ENCODE peak calls at places on chromosomes 3 and 15, in nine cellular contexts. R is heart left ventricle, G is testis, C is adrenal gland, S is ovary, L is transverse colon, N is stomach, Y is HCT116, X is Peyer's patch. K is an unnamed sample.

GRCh38 chr3:134374791-134375541 is 719 bp upstream of the AMOTL2 start:
- DNase-seq in L (peak; percentile 67), G (peak; percentile 55), Y (no peak), S (peak; percentile 71), X (no peak), C (peak; percentile 72), N (peak; percentile 77), R (peak; percentile 71), K (peak; percentile 90)

GRCh38 chr15:25170781-25171110 is 216.0 kb downstream of the SNRPN start:
- DNase-seq in X (peak; percentile 8), Y (no peak), L (no peak), R (peak; percentile 14), S (no peak), G (no peak), C (no peak), N (peak; percentile 15), K (peak; percentile 1)

GRCh38 chr3:111776844-111777483 is 82.1 kb upstream of the PHLDB2 start:
- DNase-seq in X (no peak), S (no peak), L (no peak), G (no peak), Y (no peak), C (no peak), R (no peak), N (no peak), K (no peak)

GRCh38 chr3:97074546-97074945 is 260.2 kb downstream of the EPHA6 start:
- DNase-seq in X (no peak), Y (no peak), G (no peak), L (no peak), C (no peak), N (no peak), S (no peak), R (no peak), K (no peak)

GRCh38 chr3:144028798-144029411 is 57.3 kb downstream of the DIPK2A start:
- DNase-seq in G (no peak), X (no peak), L (no peak), N (no peak), Y (no peak), S (no peak), R (no peak), C (no peak), K (no peak)

GRCh38 chr15:99423186-99424130 is 142.3 kb upstream of the MEF2A start:
- DNase-seq in L (no peak), X (no peak), S (peak; percentile 6), N (no peak), Y (no peak), C (no peak), G (no peak), R (no peak), K (peak; percentile 40)

GRCh38 chr3:13277860-13278531 is 142.1 kb downstream of the NUP210 start:
- DNase-seq in L (no peak), Y (no peak), S (no peak), X (no peak), C (no peak), R (no peak), G (no peak), N (no peak), K (no peak)

GRCh38 chr3:69755795-69756194 is 16.5 kb downstream of the MITF start:
- DNase-seq in N (no peak), G (no peak), L (no peak), C (no peak), S (no peak), R (no peak), Y (no peak), X (no peak), K (no peak)

GRCh38 chr3:124246949-124247348 is 255.0 kb upstream of the ROPN1 start:
- DNase-seq in Y (peak; percentile 12), L (peak; percentile 19), C (no peak), R (no peak), G (peak; percentile 36), N (no peak), X (no peak), S (no peak), K (peak; percentile 35)

GRCh38 chr15:29438714-29439076 is 169.1 kb upstream of the NSMCE3 start:
- DNase-seq in S (no peak), L (no peak), Y (no peak), X (no peak), R (no peak), C (no peak), N (no peak), G (no peak), K (no peak)

GRCh38 chr15:59835801-59836200 is 146.7 kb upstream of the BNIP2 start:
- DNase-seq in L (no peak), S (no peak), Y (no peak), N (no peak), R (no peak), C (no peak), X (no peak), G (no peak), K (no peak)

GRCh38 chr3:14460342-14461005 is 58.1 kb downstream of the SLC6A6 start:
- DNase-seq in Y (no peak), X (no peak), N (peak; percentile 88), G (peak; percentile 71), R (peak; percentile 78), L (peak; percentile 29), C (peak; percentile 75), S (peak; percentile 87), K (no peak)

GRCh38 chr3:139935071-139935865 is at the start of gene CLSTN2:
- DNase-seq in N (peak; percentile 38), X (no peak), S (peak; percentile 93), L (peak; percentile 27), Y (no peak), G (peak; percentile 88), C (peak; percentile 55), R (peak; percentile 73), K (peak; percentile 64)

GRCh38 chr3:121295453-121295852 is 250.3 kb downstream of the POLQ start:
- DNase-seq in G (no peak), S (no peak), L (no peak), C (no peak), Y (no peak), X (no peak), N (no peak), R (no peak), K (no peak)

GRCh38 chr3:117979466-117979865 is 1055.2 kb downstream of the IGSF11 start:
- DNase-seq in G (no peak), N (no peak), C (no peak), Y (no peak), R (no peak), S (no peak), L (no peak), X (no peak), K (no peak)

GRCh38 chr3:101195951-101196713 is 124.2 kb downstream of the IMPG2 start:
- DNase-seq in N (no peak), Y (peak; percentile 48), C (no peak), R (no peak), X (no peak), L (no peak), G (no peak), S (no peak), K (no peak)

GRCh38 chr3:113304856-113305540 is 93.6 kb downstream of the BOC start:
- DNase-seq in L (no peak), G (no peak), S (no peak), N (no peak), C (no peak), R (no peak), X (no peak), Y (no peak), K (no peak)

GRCh38 chr3:153667341-153667740 is 453.8 kb upstream of the ARHGEF26 start:
- DNase-seq in X (no peak), G (no peak), N (no peak), Y (no peak), L (no peak), R (no peak), S (no peak), C (no peak), K (no peak)

GRCh38 chr3:195907730-195908438 is 467 bp downstream of the TNK2 start:
- DNase-seq in Y (no peak), N (peak; percentile 51), C (peak; percentile 69), X (peak; percentile 85), S (no peak), R (no peak), L (peak; percentile 71), G (peak; percentile 77), K (peak; percentile 79)

GRCh38 chr3:195908439-195909293 is at the start of gene TNK2:
- DNase-seq in Y (no peak), N (peak; percentile 47), S (no peak), X (peak; percentile 48), L (peak; percentile 50), G (no peak), R (peak; percentile 38), C (no peak), K (no peak)

GRCh38 chr3:195909294-195909644 is 918 bp upstream of the TNK2 start:
- DNase-seq in R (no peak), S (no peak), N (no peak), C (no peak), G (no peak), Y (no peak), X (no peak), L (peak; percentile 31), K (no peak)

GRCh38 chr3:195905970-195906864 is 2.1 kb downstream of the TNK2 start:
- DNase-seq in R (no peak), S (no peak), G (no peak), L (no peak), N (no peak), Y (no peak), C (no peak), X (no peak), K (no peak)

GRCh38 chr3:195906865-195907729 is 1.3 kb downstream of the TNK2 start:
- DNase-seq in S (no peak), C (no peak), X (peak; percentile 75), R (no peak), G (no peak), N (peak; percentile 62), L (peak; percentile 65), Y (no peak), K (no peak)
- H3K4me3 ChIP-seq in S (peak overlapping the region; percentile 71), C (peak overlapping the region; percentile 91), X (peak overlapping the region; percentile 91), R (peak overlapping the region; percentile 67), G (no peak overlapping the region), N (peak overlapping the region; percentile 85), L (no peak overlapping the region), Y (peak overlapping the region; percentile 51), K (peak overlapping the region; percentile 61)

GRCh38 chr3:184604039-184604955 is 42.7 kb downstream of the EPHB3 start:
- DNase-seq in S (peak; percentile 70), N (no peak), L (no peak), C (no peak), G (peak; percentile 67), Y (no peak), X (no peak), R (no peak), K (no peak)
- TF ChIP-seq CTCF in S (no peak), N (no peak), L (no peak), C (no peak), G (no peak), Y (no peak), X (no peak), R (no peak), K (no peak)

GRCh38 chr15:75201609-75202250 is at the start of gene C15orf39:
- DNase-seq in Y (peak; percentile 33), N (peak; percentile 76), L (peak; percentile 78), C (peak; percentile 67), R (peak; percentile 81), G (peak; percentile 76), X (peak; percentile 68), S (peak; percentile 73), K (peak; percentile 82)
- TF ChIP-seq POLR2A in Y (peak; percentile 93), N (peak; percentile 88), L (peak; percentile 94), C (peak; percentile 88), R (peak; percentile 84), G (peak; percentile 86), X (peak; percentile 93), S (peak; percentile 98), K (peak; percentile 95)

DNA sequence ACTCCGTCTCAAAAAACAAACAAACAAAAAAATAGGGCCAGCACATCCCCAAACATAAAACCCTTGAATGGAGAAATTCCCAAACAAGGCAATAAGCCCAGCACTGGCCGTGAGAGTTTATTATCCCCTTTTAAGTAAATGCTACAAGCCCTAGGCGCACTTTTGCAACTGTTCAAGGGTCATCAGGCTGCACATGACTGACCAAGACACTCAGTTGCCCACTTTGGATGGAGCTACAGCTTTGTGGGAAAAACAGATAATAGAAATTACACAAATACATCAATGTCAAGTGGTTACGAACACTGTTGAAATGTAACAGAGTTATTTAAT is 33.7 kb upstream of the ZNF445 start:
- DNase-seq in G (peak; percentile 20), X (no peak), S (no peak), C (no peak), R (no peak), Y (no peak), L (no peak), N (no peak), K (no peak)
- H3K4me3 ChIP-seq in G (peak overlapping the region; percentile 83), X (peak overlapping the region; percentile 86), S (peak overlapping the region; percentile 85), C (peak overlapping the region; percentile 93), R (peak overlapping the region; percentile 97), Y (peak overlapping the region; percentile 68), L (peak overlapping the region; percentile 57), N (peak overlapping the region; percentile 91), K (peak overlapping the region; percentile 97)